ENCODE peak calls at places on chromosomes 6 and 20, in ten cellular contexts. One of them, this sample, is unnamed.

GRCh38 chr6:134512946-134513345 is 195.0 kb upstream of the SGK1 start:
- DNase-seq in activated CD4-positive, CD25-positive, alpha-beta regulatory T cell: no peak
- DNase-seq in esophagus squamous epithelium: no peak
- DNase-seq in sigmoid colon: no peak
- DNase-seq in T follicular helper cell: no peak
- DNase-seq in endodermal cell: no peak
- DNase-seq in left cardiac atrium: peak
- DNase-seq in NCI-H1694 treated with DMSO at 0.1 percent for 48 hours: no peak
- DNase-seq in NCI-H2227 treated with DMSO at 0.1 percent for 48 hours: no peak
- DNase-seq in non-pigmented ciliary epithelial cell: no peak
- DNase-seq in this sample: no peak

GRCh38 chr6:63804381-63804956 is 168.9 kb downstream of the PHF3 start:
- DNase-seq in T follicular helper cell: no peak
- DNase-seq in left cardiac atrium: no peak
- DNase-seq in esophagus squamous epithelium: no peak
- DNase-seq in non-pigmented ciliary epithelial cell: peak
- DNase-seq in endodermal cell: no peak
- DNase-seq in NCI-H2227 treated with DMSO at 0.1 percent for 48 hours: no peak
- DNase-seq in sigmoid colon: no peak
- DNase-seq in NCI-H1694 treated with DMSO at 0.1 percent for 48 hours: no peak
- DNase-seq in activated CD4-positive, CD25-positive, alpha-beta regulatory T cell: no peak
- DNase-seq in this sample: no peak

GRCh38 chr6:168735268-168735949 is 294.4 kb downstream of the SMOC2 start:
- DNase-seq in NCI-H1694 treated with DMSO at 0.1 percent for 48 hours: no peak
- DNase-seq in endodermal cell: no peak
- DNase-seq in non-pigmented ciliary epithelial cell: no peak
- DNase-seq in sigmoid colon: no peak
- DNase-seq in activated CD4-positive, CD25-positive, alpha-beta regulatory T cell: no peak
- DNase-seq in NCI-H2227 treated with DMSO at 0.1 percent for 48 hours: no peak
- DNase-seq in left cardiac atrium: no peak
- DNase-seq in T follicular helper cell: no peak
- DNase-seq in esophagus squamous epithelium: no peak
- DNase-seq in this sample: no peak

GRCh38 chr20:62736407-62737071 is 27.9 kb downstream of the NTSR1 start:
- DNase-seq in NCI-H1694 treated with DMSO at 0.1 percent for 48 hours: no peak
- DNase-seq in endodermal cell: no peak
- DNase-seq in NCI-H2227 treated with DMSO at 0.1 percent for 48 hours: no peak
- DNase-seq in non-pigmented ciliary epithelial cell: no peak
- DNase-seq in esophagus squamous epithelium: no peak
- DNase-seq in sigmoid colon: no peak
- DNase-seq in T follicular helper cell: no peak
- DNase-seq in activated CD4-positive, CD25-positive, alpha-beta regulatory T cell: no peak
- DNase-seq in left cardiac atrium: peak
- DNase-seq in this sample: no peak

GRCh38 chr6:85354761-85355618 is 94.9 kb upstream of the NT5E start:
- DNase-seq in activated CD4-positive, CD25-positive, alpha-beta regulatory T cell: no peak
- DNase-seq in left cardiac atrium: peak
- DNase-seq in non-pigmented ciliary epithelial cell: no peak
- DNase-seq in NCI-H2227 treated with DMSO at 0.1 percent for 48 hours: no peak
- DNase-seq in T follicular helper cell: peak
- DNase-seq in endodermal cell: peak
- DNase-seq in sigmoid colon: peak
- DNase-seq in esophagus squamous epithelium: no peak
- DNase-seq in NCI-H1694 treated with DMSO at 0.1 percent for 48 hours: peak
- DNase-seq in this sample: peak

GRCh38 chr6:23414922-23415321 is 711.1 kb upstream of the NRSN1 start:
- DNase-seq in endodermal cell: no peak
- DNase-seq in non-pigmented ciliary epithelial cell: no peak
- DNase-seq in esophagus squamous epithelium: no peak
- DNase-seq in sigmoid colon: no peak
- DNase-seq in NCI-H2227 treated with DMSO at 0.1 percent for 48 hours: no peak
- DNase-seq in left cardiac atrium: no peak
- DNase-seq in activated CD4-positive, CD25-positive, alpha-beta regulatory T cell: no peak
- DNase-seq in T follicular helper cell: no peak
- DNase-seq in NCI-H1694 treated with DMSO at 0.1 percent for 48 hours: no peak
- DNase-seq in this sample: no peak

GRCh38 chr6:75402296-75402695 is 91.3 kb downstream of the FILIP1 start:
- DNase-seq in NCI-H1694 treated with DMSO at 0.1 percent for 48 hours: no peak
- DNase-seq in T follicular helper cell: no peak
- DNase-seq in endodermal cell: no peak
- DNase-seq in esophagus squamous epithelium: no peak
- DNase-seq in activated CD4-positive, CD25-positive, alpha-beta regulatory T cell: no peak
- DNase-seq in sigmoid colon: no peak
- DNase-seq in left cardiac atrium: peak
- DNase-seq in NCI-H2227 treated with DMSO at 0.1 percent for 48 hours: no peak
- DNase-seq in non-pigmented ciliary epithelial cell: no peak
- DNase-seq in this sample: no peak

GRCh38 chr6:112560651-112561050 is 213.5 kb downstream of the RFPL4B start:
- DNase-seq in left cardiac atrium: no peak
- DNase-seq in T follicular helper cell: no peak
- DNase-seq in non-pigmented ciliary epithelial cell: no peak
- DNase-seq in sigmoid colon: no peak
- DNase-seq in activated CD4-positive, CD25-positive, alpha-beta regulatory T cell: no peak
- DNase-seq in endodermal cell: no peak
- DNase-seq in NCI-H1694 treated with DMSO at 0.1 percent for 48 hours: peak
- DNase-seq in esophagus squamous epithelium: no peak
- DNase-seq in NCI-H2227 treated with DMSO at 0.1 percent for 48 hours: peak
- DNase-seq in this sample: no peak

GRCh38 chr6:14964486-14964885 is 281.4 kb upstream of the JARID2 start:
- DNase-seq in activated CD4-positive, CD25-positive, alpha-beta regulatory T cell: no peak
- DNase-seq in endodermal cell: peak
- DNase-seq in esophagus squamous epithelium: no peak
- DNase-seq in T follicular helper cell: no peak
- DNase-seq in non-pigmented ciliary epithelial cell: no peak
- DNase-seq in NCI-H2227 treated with DMSO at 0.1 percent for 48 hours: no peak
- DNase-seq in NCI-H1694 treated with DMSO at 0.1 percent for 48 hours: no peak
- DNase-seq in sigmoid colon: no peak
- DNase-seq in left cardiac atrium: no peak
- DNase-seq in this sample: no peak

GRCh38 chr6:160005861-160006540 is 37.1 kb downstream of the IGF2R start:
- DNase-seq in endodermal cell: no peak
- DNase-seq in T follicular helper cell: no peak
- DNase-seq in sigmoid colon: no peak
- DNase-seq in esophagus squamous epithelium: no peak
- DNase-seq in non-pigmented ciliary epithelial cell: no peak
- DNase-seq in activated CD4-positive, CD25-positive, alpha-beta regulatory T cell: no peak
- DNase-seq in left cardiac atrium: peak
- DNase-seq in NCI-H2227 treated with DMSO at 0.1 percent for 48 hours: peak
- DNase-seq in NCI-H1694 treated with DMSO at 0.1 percent for 48 hours: no peak
- DNase-seq in this sample: no peak

GRCh38 chr20:17442588-17442987 is 88.6 kb downstream of the BFSP1 start:
- DNase-seq in left cardiac atrium: no peak
- DNase-seq in esophagus squamous epithelium: no peak
- DNase-seq in endodermal cell: peak
- DNase-seq in sigmoid colon: no peak
- DNase-seq in non-pigmented ciliary epithelial cell: no peak
- DNase-seq in T follicular helper cell: no peak
- DNase-seq in NCI-H2227 treated with DMSO at 0.1 percent for 48 hours: no peak
- DNase-seq in activated CD4-positive, CD25-positive, alpha-beta regulatory T cell: no peak
- DNase-seq in NCI-H1694 treated with DMSO at 0.1 percent for 48 hours: no peak
- DNase-seq in this sample: peak

GRCh38 chr20:1912056-1912455 is 16.8 kb downstream of the SIRPA start:
- DNase-seq in activated CD4-positive, CD25-positive, alpha-beta regulatory T cell: no peak
- DNase-seq in NCI-H2227 treated with DMSO at 0.1 percent for 48 hours: peak
- DNase-seq in left cardiac atrium: peak
- DNase-seq in non-pigmented ciliary epithelial cell: no peak
- DNase-seq in sigmoid colon: no peak
- DNase-seq in T follicular helper cell: no peak
- DNase-seq in esophagus squamous epithelium: no peak
- DNase-seq in endodermal cell: no peak
- DNase-seq in NCI-H1694 treated with DMSO at 0.1 percent for 48 hours: no peak
- DNase-seq in this sample: no peak

GRCh38 chr6:149317656-149318571 is at the start of gene TAB2:
- DNase-seq in NCI-H2227 treated with DMSO at 0.1 percent for 48 hours: peak
- DNase-seq in esophagus squamous epithelium: no peak
- DNase-seq in left cardiac atrium: peak
- DNase-seq in non-pigmented ciliary epithelial cell: no peak
- DNase-seq in NCI-H1694 treated with DMSO at 0.1 percent for 48 hours: no peak
- DNase-seq in activated CD4-positive, CD25-positive, alpha-beta regulatory T cell: peak
- DNase-seq in endodermal cell: peak
- DNase-seq in sigmoid colon: peak
- DNase-seq in T follicular helper cell: peak
- DNase-seq in this sample: no peak

GRCh38 chr6:99334526-99335127 is 14.8 kb downstream of the FAXC start:
- DNase-seq in left cardiac atrium: no peak
- DNase-seq in sigmoid colon: no peak
- DNase-seq in non-pigmented ciliary epithelial cell: peak
- DNase-seq in NCI-H2227 treated with DMSO at 0.1 percent for 48 hours: peak
- DNase-seq in esophagus squamous epithelium: no peak
- DNase-seq in T follicular helper cell: no peak
- DNase-seq in endodermal cell: peak
- DNase-seq in NCI-H1694 treated with DMSO at 0.1 percent for 48 hours: peak
- DNase-seq in activated CD4-positive, CD25-positive, alpha-beta regulatory T cell: no peak
- DNase-seq in this sample: peak

GRCh38 chr20:59632426-59633113 is 28.2 kb downstream of the PHACTR3 start:
- DNase-seq in endodermal cell: no peak
- DNase-seq in esophagus squamous epithelium: no peak
- DNase-seq in left cardiac atrium: no peak
- DNase-seq in NCI-H2227 treated with DMSO at 0.1 percent for 48 hours: no peak
- DNase-seq in sigmoid colon: peak
- DNase-seq in T follicular helper cell: no peak
- DNase-seq in NCI-H1694 treated with DMSO at 0.1 percent for 48 hours: no peak
- DNase-seq in activated CD4-positive, CD25-positive, alpha-beta regulatory T cell: no peak
- DNase-seq in non-pigmented ciliary epithelial cell: no peak
- DNase-seq in this sample: no peak

GRCh38 chr6:391559-392440 is at the start of gene IRF4:
- DNase-seq in non-pigmented ciliary epithelial cell: no peak
- DNase-seq in left cardiac atrium: no peak
- DNase-seq in NCI-H1694 treated with DMSO at 0.1 percent for 48 hours: no peak
- DNase-seq in endodermal cell: peak
- DNase-seq in sigmoid colon: no peak
- DNase-seq in T follicular helper cell: no peak
- DNase-seq in NCI-H2227 treated with DMSO at 0.1 percent for 48 hours: no peak
- DNase-seq in esophagus squamous epithelium: no peak
- DNase-seq in activated CD4-positive, CD25-positive, alpha-beta regulatory T cell: peak
- DNase-seq in this sample: peak

GRCh38 chr6:14922306-14922705 is 323.6 kb upstream of the JARID2 start:
- DNase-seq in NCI-H1694 treated with DMSO at 0.1 percent for 48 hours: no peak
- DNase-seq in left cardiac atrium: no peak
- DNase-seq in sigmoid colon: peak
- DNase-seq in NCI-H2227 treated with DMSO at 0.1 percent for 48 hours: no peak
- DNase-seq in T follicular helper cell: no peak
- DNase-seq in endodermal cell: peak
- DNase-seq in activated CD4-positive, CD25-positive, alpha-beta regulatory T cell: no peak
- DNase-seq in non-pigmented ciliary epithelial cell: no peak
- DNase-seq in esophagus squamous epithelium: no peak
- DNase-seq in this sample: peak

This sample was measured in H9.